ENCODE peak calls at places on chromosomes 7 and 10, in seven cellular contexts. B is naive thymus-derived CD4-positive, alpha-beta T cell; F is activated CD4-positive, alpha-beta T cell treated with anti-CD3 and anti-CD28 coated beads, Interleukin-2, amount 50 U/mL, for 4 hours; G is stomach; Q is left ventricle myocardium inferior; I is A172; U is transverse colon. Y is an unnamed sample.

GRCh38 chr10:1074748-1075358 is 18.7 kb downstream of the WDR37 start:
- DNase-seq in B (no peak), F (no peak), G (no peak), Q (no peak), I (peak), U (no peak), Y (no peak)

GRCh38 chr7:8823486-8823885 is 390.1 kb downstream of the NXPH1 start:
- DNase-seq in B (no peak), F (no peak), G (no peak), Q (no peak), I (no peak), U (no peak), Y (no peak)

GRCh38 chr10:91694170-91694794 is 61.4 kb upstream of the PPP1R3C start:
- DNase-seq in B (no peak), F (no peak), G (no peak), Q (no peak), I (peak), U (peak), Y (no peak)

GRCh38 chr7:80634505-80634904 is 3.9 kb upstream of the CD36 start:
- DNase-seq in B (no peak), F (no peak), G (no peak), Q (no peak), I (peak), U (no peak), Y (no peak)

GRCh38 chr10:103618575-103619423 is 125.3 kb downstream of the NEURL1 start:
- DNase-seq in B (no peak), F (no peak), G (peak), Q (peak), I (no peak), U (peak), Y (no peak)

GRCh38 chr10:49240946-49241345 is 52.8 kb upstream of the TMEM273 start:
- DNase-seq in B (no peak), F (no peak), G (no peak), Q (no peak), I (no peak), U (no peak), Y (no peak)

GRCh38 chr10:115936926-115937755 is 335.9 kb downstream of the GFRA1 start:
- DNase-seq in B (no peak), F (no peak), G (no peak), Q (no peak), I (peak), U (no peak), Y (no peak)

GRCh38 chr7:142782922-142783900 is 12.4 kb downstream of the PRSS2 start:
- DNase-seq in B (peak), F (peak), G (peak), Q (peak), I (peak), U (peak), Y (peak)

GRCh38 chr7:4849390-4849789 is 12.4 kb downstream of the PAPOLB start:
- DNase-seq in B (no peak), F (no peak), G (no peak), Q (no peak), I (peak), U (no peak), Y (peak)

GRCh38 chr7:156334636-156335035 is 305.9 kb upstream of the RNF32 start:
- DNase-seq in B (no peak), F (no peak), G (no peak), Q (no peak), I (no peak), U (no peak), Y (no peak)

GRCh38 chr10:111249925-111250324 is 173.1 kb downstream of the ADRA2A start:
- DNase-seq in B (no peak), F (no peak), G (no peak), Q (no peak), I (no peak), U (peak), Y (no peak)

GRCh38 chr10:130357951-130358350 is 221.8 kb downstream of the GLRX3 start:
- DNase-seq in B (no peak), F (no peak), G (peak), Q (no peak), I (no peak), U (no peak), Y (no peak)

GRCh38 chr7:132745510-132745909 is 169.2 kb upstream of the PLXNA4 start:
- DNase-seq in B (no peak), F (no peak), G (no peak), Q (no peak), I (no peak), U (no peak), Y (no peak)

GRCh38 chr10:101745074-101745690 is 30.7 kb downstream of the FGF8 start:
- DNase-seq in B (no peak), F (no peak), G (no peak), Q (no peak), I (no peak), U (no peak), Y (no peak)

GRCh38 chr7:100090527-100091410 is 2.0 kb downstream of the COPS6 start:
- DNase-seq in B (no peak), F (no peak), G (no peak), Q (no peak), I (no peak), U (no peak), Y (no peak)

GRCh38 chr10:80472234-80473095 is 18.4 kb downstream of the TSPAN14 start:
- DNase-seq in B (no peak), F (no peak), G (no peak), Q (no peak), I (peak), U (no peak), Y (no peak)

GRCh38 chr10:101297901-101298451 is 56.0 kb upstream of the BTRC start:
- DNase-seq in B (peak), F (peak), G (peak), Q (peak), I (peak), U (peak), Y (peak)

GRCh38 chr7:121500659-121501058 is 104.6 kb upstream of the FAM3C start:
- DNase-seq in B (no peak), F (no peak), G (no peak), Q (no peak), I (no peak), U (no peak), Y (no peak)

GRCh38 chr10:58930497-58930896 is 245.9 kb upstream of the PHYHIPL start:
- DNase-seq in B (no peak), F (no peak), G (no peak), Q (no peak), I (no peak), U (no peak), Y (no peak)

GRCh38 chr7:101402081-101402779 is 39.6 kb downstream of the COL26A1 start:
- DNase-seq in B (no peak), F (no peak), G (no peak), Q (no peak), I (peak), U (no peak), Y (no peak)

GRCh38 chr7:16083931-16084330 is 337.4 kb downstream of the CRPPA start:
- DNase-seq in B (no peak), F (no peak), G (no peak), Q (no peak), I (no peak), U (no peak), Y (no peak)

GRCh38 chr7:36802459-36802858 is 78.2 kb upstream of the AOAH start:
- DNase-seq in B (no peak), F (no peak), G (no peak), Q (no peak), I (no peak), U (no peak), Y (no peak)

GRCh38 chr7:101124376-101125056 is 2.4 kb upstream of the SERPINE1 start:
- DNase-seq in B (no peak), F (no peak), G (no peak), Q (no peak), I (peak), U (no peak), Y (peak)

GRCh38 chr10:51001587-51001986 is 72.7 kb upstream of the PRKG1 start:
- DNase-seq in B (no peak), F (no peak), G (no peak), Q (no peak), I (peak), U (no peak), Y (no peak)

GRCh38 chr10:113957013-113957412 is 86.7 kb upstream of the ADRB1 start:
- DNase-seq in B (no peak), F (no peak), G (no peak), Q (no peak), I (no peak), U (no peak), Y (no peak)

GRCh38 chr7:741850-742249 is 14.8 kb upstream of the PRKAR1B start:
- DNase-seq in B (no peak), F (no peak), G (no peak), Q (no peak), I (no peak), U (no peak), Y (no peak)

GRCh38 chr7:27107901-27108381 is 5.5 kb upstream of the HOXA2 start:
- DNase-seq in B (no peak), F (no peak), G (no peak), Q (no peak), I (no peak), U (no peak), Y (no peak)

GRCh38 chr7:3005257-3005656 is 38.4 kb downstream of the CARD11 start:
- DNase-seq in B (no peak), F (no peak), G (no peak), Q (no peak), I (peak), U (no peak), Y (no peak)

GRCh38 chr7:151181011-151181431 is 6.0 kb downstream of the ASB10 start:
- DNase-seq in B (no peak), F (no peak), G (no peak), Q (no peak), I (no peak), U (no peak), Y (no peak)

GRCh38 chr10:18333616-18334015 is 193.4 kb downstream of the CACNB2 start:
- DNase-seq in B (no peak), F (no peak), G (no peak), Q (no peak), I (no peak), U (no peak), Y (no peak)

GRCh38 chr10:3222068-3222467 is 49.5 kb upstream of the PITRM1 start:
- DNase-seq in B (no peak), F (no peak), G (no peak), Q (no peak), I (no peak), U (no peak), Y (peak)

GRCh38 chr10:83346216-83346910 is 792.9 kb upstream of the GHITM start:
- DNase-seq in B (no peak), F (no peak), G (no peak), Q (no peak), I (no peak), U (no peak), Y (no peak)

GRCh38 chr7:102044984-102045673 is 227.7 kb downstream of the CUX1 start:
- DNase-seq in B (no peak), F (no peak), G (peak), Q (peak), I (peak), U (no peak), Y (no peak)

GRCh38 chr10:43233601-43234430 is 33.0 kb downstream of the RASGEF1A start:
- DNase-seq in B (no peak), F (no peak), G (no peak), Q (no peak), I (no peak), U (peak), Y (no peak)

GRCh38 chr7:22390512-22390911 is 33.6 kb upstream of the RAPGEF5 start:
- DNase-seq in B (no peak), F (no peak), G (no peak), Q (no peak), I (no peak), U (no peak), Y (no peak)

GRCh38 chr10:18044976-18045720 is 93.4 kb downstream of the SLC39A12 start:
- DNase-seq in B (no peak), F (no peak), G (no peak), Q (no peak), I (peak), U (no peak), Y (no peak)

Y was measured in immature natural killer cell.